ENCODE peak calls at places on chromosomes 16 and 17, in four cellular contexts. N is right cardiac atrium, I is prostate gland, E is fibroblast of lung. U is an unnamed sample.
A peak's percentile ranks its signal among the peaks of the same experiment; 100 is the strongest.

GRCh38 chr17:53525590-53525989 is 297.1 kb upstream of the KIF2B start:
- DNase-seq in N (no peak), I (no peak), E (no peak), U (no peak)

GRCh38 chr17:73104450-73104849 is 12.0 kb upstream of the SLC39A11 start:
- DNase-seq in N (no peak), I (no peak), E (no peak), U (no peak)

GRCh38 chr17:18182978-18183333 is 672 bp upstream of the ALKBH5 start:
- DNase-seq in N (peak; percentile 97), I (peak; percentile 69), E (peak; percentile 80), U (peak; percentile 83)

GRCh38 chr17:79023180-79023705 is 726 bp upstream of the C1QTNF1 start:
- DNase-seq in N (peak; percentile 87), I (no peak), E (no peak), U (peak; percentile 33)

GRCh38 chr17:19703776-19704371 is 12.5 kb downstream of the SLC47A2 start:
- DNase-seq in N (peak; percentile 58), I (no peak), E (no peak), U (no peak)

GRCh38 chr17:4256952-4257351 is 6.8 kb downstream of the ANKFY1 start:
- DNase-seq in N (no peak), I (no peak), E (peak; percentile 30), U (no peak)

GRCh38 chr17:5555254-5555653 is 29.1 kb downstream of the NLRP1 start:
- DNase-seq in N (no peak), I (no peak), E (peak; percentile 81), U (no peak)

GRCh38 chr17:51200846-51201245 is 34.6 kb downstream of the NME2 start:
- DNase-seq in N (no peak), I (no peak), E (no peak), U (no peak)

GRCh38 chr17:72657467-72658317 is 434.8 kb downstream of the SLC39A11 start:
- DNase-seq in N (no peak), I (no peak), E (peak; percentile 40), U (no peak)

GRCh38 chr17:45784583-45785372 is 658 bp downstream of the CRHR1 start:
- DNase-seq in N (peak; percentile 61), I (peak; percentile 17), E (peak; percentile 20), U (no peak)

GRCh38 chr17:65565559-65565958 is 4.1 kb upstream of the AXIN2 start:
- DNase-seq in N (no peak), I (no peak), E (no peak), U (no peak)

GRCh38 chr17:65567566-65567965 is 6.1 kb upstream of the AXIN2 start:
- DNase-seq in N (no peak), I (no peak), E (no peak), U (no peak)

GRCh38 chr17:65562206-65562531 is 721 bp upstream of the AXIN2 start:
- DNase-seq in N (no peak), I (no peak), E (no peak), U (no peak)

GRCh38 chr17:65561394-65562205 is at the start of gene AXIN2:
- DNase-seq in N (peak; percentile 96), I (peak; percentile 89), E (peak; percentile 91), U (peak; percentile 85)

GRCh38 chr17:65564793-65565192 is 3.3 kb upstream of the AXIN2 start:
- DNase-seq in N (no peak), I (no peak), E (peak; percentile 42), U (no peak)
- H3K27ac ChIP-seq in N (peak overlapping the region; percentile 6), I (no peak overlapping the region), E (no peak overlapping the region), U (no peak overlapping the region)

DNA sequence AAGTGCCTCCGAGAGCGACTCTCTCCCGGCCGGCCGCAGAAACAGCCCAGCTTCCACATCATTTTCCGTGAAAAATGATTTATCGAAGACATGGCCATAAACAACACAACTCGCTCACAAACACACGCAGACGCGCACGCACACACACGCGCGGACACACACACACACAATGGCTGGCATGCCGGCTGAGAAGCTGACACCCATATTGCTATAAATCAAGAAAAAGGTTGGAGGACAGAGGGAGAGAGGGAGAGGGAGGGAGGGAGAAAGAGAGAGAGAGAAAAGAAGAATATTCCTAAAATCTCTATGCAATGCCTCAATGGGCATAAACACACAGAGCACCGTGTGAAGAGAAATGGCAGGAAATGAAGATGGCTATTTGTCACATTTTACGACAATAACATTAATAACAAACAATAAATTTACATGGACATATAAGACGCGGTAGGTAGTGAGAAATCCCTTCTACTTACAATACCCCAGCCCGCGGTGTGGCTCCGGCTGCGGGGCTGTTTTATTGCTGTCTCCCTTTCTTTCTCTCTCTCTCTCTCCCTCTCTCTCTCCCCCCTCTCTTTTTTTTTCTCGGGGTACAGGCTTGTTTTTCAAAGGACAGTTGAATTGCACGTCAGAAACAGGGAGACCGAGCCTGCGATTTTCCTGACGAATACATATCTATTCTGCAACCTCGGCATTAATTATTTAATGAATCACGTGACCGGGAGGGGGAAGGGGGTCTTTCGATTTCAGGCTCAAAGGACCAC is 9.5 kb downstream of the HOXB4 start:
- DNase-seq in N (no peak), I (no peak), E (peak; percentile 67), U (no peak)
- H3K4me3 ChIP-seq in N (peak overlapping the region; percentile 22), I (no peak overlapping the region), E (peak overlapping the region; percentile 47), U (no peak overlapping the region)

DNA sequence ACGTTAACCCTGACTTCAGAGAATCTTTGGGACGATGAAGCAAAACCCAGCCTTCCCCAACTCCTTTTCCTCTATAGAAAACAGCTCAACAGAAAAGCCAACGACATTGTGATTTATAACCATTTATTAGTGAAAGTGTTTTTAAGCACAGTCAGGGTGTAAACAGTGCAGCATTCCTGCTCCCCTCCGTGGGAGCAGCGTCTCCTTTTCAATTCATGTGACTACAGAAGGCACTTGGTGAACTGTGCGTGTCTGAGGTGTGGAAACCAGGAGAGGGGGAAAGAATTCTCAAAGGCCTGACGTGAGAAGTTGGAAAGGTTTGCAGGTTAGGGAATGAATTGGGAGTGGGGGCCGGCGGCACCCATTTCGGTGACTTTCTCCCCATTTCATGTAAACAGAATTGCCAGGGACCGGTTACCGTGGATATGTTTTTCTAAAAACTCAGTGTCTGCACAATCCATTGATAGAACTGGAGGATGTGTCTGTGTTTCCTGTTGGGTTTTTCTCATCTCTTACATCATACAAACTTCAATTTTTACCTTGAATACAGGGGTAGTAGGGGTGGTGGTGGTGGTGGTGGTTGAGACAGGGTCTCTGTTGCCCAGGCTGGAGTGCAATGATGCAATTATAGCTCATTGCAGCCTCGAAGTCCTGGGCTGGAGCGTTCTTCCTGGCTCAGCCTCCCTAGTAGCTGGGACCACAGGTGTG is 53.1 kb downstream of the NDE1 start:
- DNase-seq in N (no peak), I (no peak), E (no peak), U (no peak)
- H3K27ac ChIP-seq in N (no peak overlapping the region), I (no peak overlapping the region), E (no peak overlapping the region), U (no peak overlapping the region)

DNA sequence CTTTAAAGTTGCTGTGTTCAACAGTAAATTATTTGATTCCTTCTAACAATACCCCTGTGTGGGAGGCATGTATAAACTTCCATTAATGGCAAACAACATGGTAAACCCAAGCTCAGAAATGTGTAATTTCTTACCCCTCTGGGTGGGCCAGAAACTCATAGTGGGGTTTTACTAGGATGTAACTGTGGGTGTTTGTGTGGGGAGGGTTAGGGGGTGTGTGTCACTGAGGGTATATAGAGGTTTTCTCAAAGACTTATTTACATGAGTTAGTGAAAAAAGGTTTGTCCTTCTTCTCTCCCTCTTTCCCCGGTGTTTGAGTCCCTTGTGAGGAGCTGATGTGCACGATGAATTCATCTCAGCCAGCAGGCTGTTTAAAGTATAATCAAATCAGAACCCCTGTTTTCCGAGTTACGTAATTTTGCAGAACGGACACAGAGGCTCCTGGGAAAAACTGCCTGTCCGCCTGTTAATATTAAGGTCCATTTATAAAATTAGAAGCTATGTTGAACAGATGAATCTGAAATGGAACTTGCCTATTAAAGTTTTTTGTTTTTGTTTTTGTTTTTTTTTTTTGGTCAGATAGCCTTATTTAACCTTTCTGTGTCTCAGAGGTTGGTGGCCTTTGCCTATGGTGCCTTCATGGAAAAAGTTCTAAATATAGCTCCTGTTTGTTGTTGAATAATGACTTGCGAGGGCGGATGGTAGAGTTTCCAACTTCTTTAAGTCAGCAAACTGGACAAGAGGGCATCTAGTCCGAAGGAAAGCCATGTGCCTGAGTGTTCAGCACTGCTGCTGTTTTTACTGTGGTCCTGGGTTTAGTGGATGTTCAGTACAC is 73.3 kb downstream of the MSI2 start:
- DNase-seq in N (no peak), I (no peak), E (no peak), U (no peak)
- H3K4me3 ChIP-seq in N (no peak overlapping the region), I (no peak overlapping the region), E (no peak overlapping the region), U (no peak overlapping the region)

DNA sequence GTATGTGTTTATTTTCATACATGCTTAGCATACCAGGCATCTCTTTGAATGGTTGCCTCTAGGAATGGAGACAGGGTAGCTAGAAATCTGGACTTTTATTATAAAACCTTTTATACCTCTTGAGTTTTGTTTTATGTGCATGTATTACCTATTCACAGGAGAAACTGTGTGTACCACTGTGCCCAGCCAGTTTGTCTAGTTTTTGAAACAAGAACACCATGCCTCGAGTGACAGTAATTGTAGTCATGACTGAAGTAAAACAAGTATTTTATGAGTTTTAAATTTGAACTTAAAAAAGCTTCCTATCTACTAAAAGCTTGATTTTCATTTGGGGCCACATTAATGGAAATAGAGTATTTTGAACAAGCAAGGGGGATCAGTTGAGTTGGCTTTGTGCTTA is 57.4 kb downstream of the SNTB2 start:
- DNase-seq in N (no peak), I (peak; percentile 57), E (no peak), U (no peak)
- H3K27ac ChIP-seq in N (no peak overlapping the region), I (peak overlapping the region; percentile 26), E (no peak overlapping the region), U (no peak overlapping the region)

DNA sequence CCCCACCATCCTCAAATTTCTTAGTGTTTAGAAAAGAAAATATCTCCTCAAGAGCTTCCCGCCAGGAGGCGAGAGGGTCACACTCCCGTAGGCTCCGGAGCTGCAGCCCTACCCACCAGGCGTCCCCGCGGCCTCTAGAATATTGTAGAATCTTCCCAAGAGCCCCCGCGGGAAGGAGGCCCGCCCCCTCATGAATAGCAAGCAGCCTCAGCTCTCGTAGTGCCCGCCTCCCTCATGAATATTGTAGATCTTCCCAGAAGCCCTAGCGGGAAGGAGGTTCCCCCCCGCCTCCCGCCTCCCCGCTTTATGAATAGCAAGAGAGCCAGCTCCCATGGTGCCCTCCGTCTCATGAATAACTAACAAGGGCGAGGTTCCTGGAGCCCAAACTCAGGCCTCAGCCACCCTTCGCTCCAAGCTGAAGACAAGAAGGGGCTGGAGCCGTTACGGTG is at the start of gene FBXO47:
- DNase-seq in N (peak; percentile 97), I (peak; percentile 87), E (peak; percentile 89), U (peak; percentile 92)
- H3K4me3 ChIP-seq in N (peak within 1 kb of the TSS; percentile 18), I (peak within 1 kb of the TSS; percentile 7), E (no peak within 1 kb of the TSS), U (peak within 1 kb of the TSS; percentile 29)

DNA sequence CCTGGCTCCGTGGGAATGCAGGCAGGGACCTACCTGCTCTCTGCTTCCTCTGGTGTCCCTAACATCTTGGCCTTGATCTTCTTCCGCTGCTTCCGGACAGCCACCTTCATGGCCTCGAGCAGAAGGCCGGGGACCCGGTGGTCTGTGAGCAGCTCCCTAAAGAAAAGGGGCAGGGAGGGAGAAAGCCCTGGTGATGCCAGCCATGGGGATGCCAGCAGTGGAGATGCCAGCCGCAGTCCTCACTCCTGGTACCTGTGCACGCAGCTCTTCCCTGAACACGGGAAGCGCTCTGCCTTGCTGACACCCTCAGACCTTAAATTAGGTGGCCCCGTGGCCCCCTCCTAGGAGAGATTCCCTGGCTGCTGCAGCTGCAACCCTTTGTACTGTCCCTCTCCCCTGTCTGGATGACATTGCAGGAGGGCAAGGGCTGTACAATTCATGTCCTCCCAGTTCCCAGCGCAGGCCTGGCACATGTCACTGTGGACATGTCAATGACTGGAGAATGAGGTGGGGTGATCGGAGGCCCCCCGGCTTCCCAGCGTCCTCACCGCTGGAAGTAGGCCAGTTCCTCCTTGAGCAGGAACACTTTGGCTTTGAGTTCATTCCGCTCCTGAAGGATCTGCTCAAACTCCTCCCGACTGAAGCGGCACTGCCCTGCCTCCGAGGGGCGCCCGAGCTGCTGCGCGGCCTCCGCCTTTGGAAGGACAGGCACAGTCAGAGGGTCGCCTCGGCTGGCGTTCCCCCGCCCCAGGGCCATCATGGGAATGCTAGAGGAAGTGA is 1.7 kb downstream of the RILP start:
- DNase-seq in N (peak; percentile 65), I (peak; percentile 32), E (no peak), U (no peak)
- H3K27ac ChIP-seq in N (peak overlapping the region; percentile 76), I (peak overlapping the region; percentile 80), E (peak overlapping the region; percentile 28), U (peak overlapping the region; percentile 82)